ENCODE peak calls at places on chromosomes 5 and 9, in six cellular contexts. B, A, T, W, D and J are unnamed samples.
A peak's percentile ranks its signal among the peaks of the same experiment; 100 is the strongest.

GRCh38 chr9:22009563-22009867 is 410 bp upstream of the CDKN2B start:
- DNase-seq in A (no peak), D (no peak), T (no peak), B (no peak), W (no peak), J (no peak)

GRCh38 chr9:17021379-17021970 is 113.4 kb upstream of the CNTLN start:
- DNase-seq in D (no peak), A (no peak), W (no peak), T (no peak), B (no peak), J (no peak)

GRCh38 chr5:128426090-128426534 is 111.9 kb downstream of the FBN2 start:
- DNase-seq in A (no peak), D (no peak), T (no peak), B (no peak), W (no peak), J (no peak)

GRCh38 chr9:35606138-35606504 is 1.1 kb downstream of the TESK1 start:
- DNase-seq in B (no peak), T (no peak), D (no peak), W (no peak), A (no peak), J (no peak)

GRCh38 chr5:33662721-33663435 is 222.1 kb downstream of the TARS1 start:
- DNase-seq in W (no peak), D (no peak), T (no peak), A (no peak), B (no peak), J (no peak)

GRCh38 chr5:137666109-137666850 is 69.6 kb downstream of the KLHL3 start:
- DNase-seq in B (peak; percentile 52), W (peak; percentile 8), T (no peak), A (no peak), D (no peak), J (no peak)

GRCh38 chr5:138579517-138579863 is 4.3 kb upstream of the HSPA9 start:
- DNase-seq in A (no peak), T (no peak), D (no peak), W (no peak), B (no peak), J (no peak)

GRCh38 chr5:7494446-7495132 is 98.7 kb downstream of the ADCY2 start:
- DNase-seq in T (no peak), D (no peak), A (no peak), W (no peak), B (no peak), J (no peak)